ENCODE peak calls at places on chromosomes 11 and 22, in five cellular contexts. T is kidney epithelial cell, B is fibroblast of lung, P is tibial artery, G is aorta. N is an unnamed sample. For H3K36me3, the result is how much of the 10 kb centered on the place peaks cover.

GRCh38 chr11:36069576-36070214 is 125.8 kb downstream of the LDLRAD3 start:
- DNase-seq in T (no peak), B (no peak), P (no peak), G (no peak), N (no peak)

GRCh38 chr11:44564198-44564597 is 1.3 kb upstream of the CD82 start:
- DNase-seq in T (no peak), B (peak), P (peak), G (no peak), N (no peak)

GRCh38 chr11:68998390-68998911 is 14.6 kb downstream of the MRGPRF start:
- DNase-seq in T (no peak), B (peak), P (peak), G (peak), N (no peak)

GRCh38 chr11:63613517-63614135 is 607 bp downstream of the PLAAT3 start:
- DNase-seq in T (no peak), B (no peak), P (peak), G (peak), N (no peak)

GRCh38 chr11:12050470-12050891 is 42.1 kb upstream of the DKK3 start:
- DNase-seq in T (no peak), B (no peak), P (peak), G (no peak), N (peak)

GRCh38 chr11:66454828-66455227 is 11.9 kb upstream of the PELI3 start:
- DNase-seq in T (no peak), B (no peak), P (no peak), G (no peak), N (no peak)

GRCh38 chr22:44328326-44328725 is 15.6 kb upstream of the SHISAL1 start:
- DNase-seq in T (no peak), B (no peak), P (no peak), G (no peak), N (peak)

GRCh38 chr11:134569195-134569594 is 157.2 kb upstream of the B3GAT1 start:
- DNase-seq in T (no peak), B (no peak), P (no peak), G (peak), N (no peak)

GRCh38 chr22:41833369-41834004 is 582 bp downstream of the SREBF2 start:
- DNase-seq in T (no peak), B (peak), P (peak), G (peak), N (peak)

GRCh38 chr22:47213571-47214230 is 451.3 kb downstream of the TBC1D22A start:
- DNase-seq in T (no peak), B (no peak), P (peak), G (no peak), N (no peak)

GRCh38 chr22:17954860-17955587 is 69.3 kb downstream of the MICAL3 start:
- DNase-seq in T (no peak), B (no peak), P (peak), G (no peak), N (no peak)

GRCh38 chr22:27238935-27239510 is 562.5 kb downstream of the MN1 start:
- DNase-seq in T (peak), B (peak), P (peak), G (peak), N (peak)

GRCh38 chr22:38114484-38115398 is 4.3 kb upstream of the BAIAP2L2 start:
- DNase-seq in T (peak), B (peak), P (peak), G (peak), N (peak)

GRCh38 chr11:60924110-60924905 is at the start of gene TMEM132A:
- DNase-seq in T (no peak), B (peak), P (no peak), G (peak), N (peak)

GRCh38 chr22:26134654-26135330 is 34.5 kb upstream of the SEZ6L start:
- DNase-seq in T (no peak), B (no peak), P (no peak), G (no peak), N (no peak)

GRCh38 chr11:12274558-12275197 is 102.7 kb upstream of the PARVA start:
- DNase-seq in T (no peak), B (peak), P (peak), G (no peak), N (no peak)

GRCh38 chr11:113587318-113587739 is 112.1 kb upstream of the DRD2 start:
- DNase-seq in T (no peak), B (peak), P (no peak), G (no peak), N (no peak)

GRCh38 chr11:116073854-116074837 is 569.9 kb upstream of the CADM1 start:
- DNase-seq in T (peak), B (peak), P (no peak), G (no peak), N (peak)

GRCh38 chr11:68342459-68343158 is 30.2 kb downstream of the LRP5 start:
- DNase-seq in T (no peak), B (peak), P (no peak), G (no peak), N (peak)

DNA sequence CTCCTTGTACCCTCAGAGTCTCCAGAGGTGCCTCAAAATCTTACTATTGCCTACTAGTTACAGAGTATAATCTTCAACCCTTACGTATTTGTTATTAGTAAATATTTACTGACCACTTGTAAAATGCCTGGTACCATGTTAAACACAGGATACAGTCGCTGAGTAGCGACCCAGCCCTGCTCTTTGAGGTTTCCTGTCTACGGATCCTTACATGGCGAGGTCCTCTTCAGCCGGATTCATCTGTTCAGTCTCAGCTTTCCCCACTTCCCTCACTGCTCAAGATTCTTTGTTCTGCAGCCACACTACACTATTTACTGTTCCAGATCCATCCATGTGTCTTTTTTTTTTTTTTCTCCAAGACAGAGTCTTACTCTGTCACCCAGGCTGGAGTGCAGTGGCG is 13.2 kb upstream of the TTC36 start:
- DNase-seq in T (no peak), B (no peak), P (no peak), G (no peak), N (no peak)
- H3K36me3 ChIP-seq in T (under half), B (under half), P (half or more), G (under half), N (half or more)

DNA sequence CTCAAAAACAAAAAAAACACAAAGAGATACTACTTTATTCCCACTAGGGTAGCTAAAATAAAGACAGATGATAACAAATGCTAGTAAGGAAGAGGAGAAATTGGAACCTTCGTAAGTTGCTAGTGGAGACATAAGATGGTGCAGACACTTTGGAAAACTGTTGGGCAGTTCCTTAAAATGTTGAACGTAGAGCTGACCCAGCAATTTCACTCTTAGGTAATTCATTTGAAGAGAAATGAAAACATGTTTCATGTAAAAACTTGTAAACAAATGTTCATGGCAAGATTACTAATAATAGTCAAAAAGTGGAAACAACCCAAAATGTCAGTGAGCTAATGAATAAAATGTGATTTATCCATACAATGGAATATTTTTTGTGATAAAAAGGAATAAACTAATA is 29.2 kb upstream of the ACAT1 start:
- DNase-seq in T (no peak), B (no peak), P (no peak), G (no peak), N (no peak)
- H3K36me3 ChIP-seq in T (under half), B (under half), P (half or more), G (under half), N (under half)

GRCh38 chr22:40404251-40405177 is 34.1 kb downstream of the SGSM3 start:
- DNase-seq in T (no peak), B (no peak), P (no peak), G (peak), N (no peak)
- H3K36me3 ChIP-seq in T (under half), B (under half), P (half or more), G (under half), N (half or more)

DNA sequence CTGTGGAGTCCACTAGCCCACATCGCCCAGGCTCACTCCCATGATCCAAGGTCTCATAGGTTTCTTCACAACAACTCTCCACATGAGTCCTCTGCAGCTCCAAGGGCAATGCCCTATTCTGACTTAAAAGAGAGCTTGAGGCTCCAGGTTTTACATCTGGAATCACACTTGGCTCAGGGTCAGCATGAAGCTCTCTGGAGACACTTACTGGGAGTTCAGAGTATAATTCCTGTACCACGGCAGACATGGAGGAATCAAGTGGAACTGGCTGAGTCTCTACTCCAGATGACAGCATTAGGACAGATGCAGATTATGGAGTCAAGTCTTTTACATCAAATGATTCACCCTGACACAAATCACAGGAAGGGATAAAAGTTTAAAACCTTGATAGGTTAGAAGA is 11.4 kb downstream of the PRR14L start:
- DNase-seq in T (no peak), B (no peak), P (no peak), G (no peak), N (no peak)
- H3K36me3 ChIP-seq in T (under half), B (under half), P (under half), G (under half), N (half or more)

GRCh38 chr11:10478066-10478465 is 23.0 kb downstream of the AMPD3 start:
- DNase-seq in T (no peak), B (peak), P (no peak), G (peak), N (no peak)

GRCh38 chr11:10476927-10477689 is 22.0 kb downstream of the AMPD3 start:
- DNase-seq in T (no peak), B (no peak), P (peak), G (no peak), N (no peak)

GRCh38 chr11:10477690-10478046 is 22.6 kb downstream of the AMPD3 start:
- DNase-seq in T (no peak), B (no peak), P (peak), G (peak), N (no peak)

GRCh38 chr11:10474551-10474950 is 19.5 kb downstream of the AMPD3 start:
- DNase-seq in T (no peak), B (no peak), P (peak), G (no peak), N (no peak)

DNA sequence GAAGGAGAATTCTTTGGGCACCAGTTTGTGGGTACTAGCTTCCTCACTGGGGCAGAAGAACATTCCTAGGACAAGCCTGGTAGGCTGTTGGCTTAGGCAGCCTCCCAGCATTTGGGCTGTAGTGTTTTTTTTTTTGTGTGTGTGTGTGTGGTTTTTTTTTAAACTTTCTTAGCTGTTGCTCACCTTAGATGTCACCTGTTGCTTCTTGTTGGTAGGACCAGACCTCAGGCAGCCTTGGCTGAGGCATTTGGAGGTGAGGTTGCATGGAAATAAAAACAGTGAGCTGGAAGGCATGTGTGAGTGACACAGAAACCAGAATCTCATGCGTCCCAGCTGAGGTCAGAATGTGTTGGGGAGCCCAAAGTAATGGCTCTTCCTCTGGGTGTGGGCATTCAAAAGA is 21.3 kb downstream of the AMPD3 start:
- DNase-seq in T (no peak), B (no peak), P (peak), G (no peak), N (no peak)
- H3K36me3 ChIP-seq in T (under half), B (under half), P (under half), G (under half), N (under half)

GRCh38 chr22:39519681-39520053 is 695 bp upstream of the ATF4 start:
- DNase-seq in T (no peak), B (peak), P (peak), G (peak), N (peak)

GRCh38 chr22:39517470-39517869 is 2.9 kb upstream of the ATF4 start:
- DNase-seq in T (no peak), B (no peak), P (no peak), G (peak), N (no peak)

GRCh38 chr22:39518124-39518786 is 2.1 kb upstream of the ATF4 start:
- DNase-seq in T (no peak), B (no peak), P (no peak), G (peak), N (no peak)

GRCh38 chr22:39520054-39520873 is at the start of gene ATF4:
- DNase-seq in T (peak), B (peak), P (peak), G (peak), N (peak)

GRCh38 chr22:39518996-39519680 is 1.2 kb upstream of the ATF4 start:
- DNase-seq in T (no peak), B (peak), P (no peak), G (peak), N (peak)
- H3K36me3 ChIP-seq in T (under half), B (under half), P (half or more), G (under half), N (half or more)